ENCODE peak calls at places on chromosome X, in five cellular contexts. One of them, this sample, is unnamed.

GRCh38 chrX:23008431-23009099 is 8.8 kb downstream of the DDX53 start:
- DNase-seq in GM12865: peak; percentile 9
- DNase-seq in neural progenitor cell: peak; percentile 44
- DNase-seq in brain microvascular endothelial cell: peak; percentile 20
- DNase-seq in Peyer's patch: no peak
- DNase-seq in this sample: peak; percentile 11

GRCh38 chrX:103309860-103310591 is 764 bp downstream of the BEX2 start:
- DNase-seq in GM12865: no peak
- DNase-seq in neural progenitor cell: peak; percentile 28
- DNase-seq in brain microvascular endothelial cell: no peak
- DNase-seq in Peyer's patch: no peak
- DNase-seq in this sample: no peak

GRCh38 chrX:1137531-1137930 is 74.9 kb downstream of the CRLF2 start:
- DNase-seq in GM12865: no peak
- DNase-seq in neural progenitor cell: no peak
- DNase-seq in brain microvascular endothelial cell: no peak
- DNase-seq in Peyer's patch: no peak
- DNase-seq in this sample: no peak

GRCh38 chrX:16924631-16925239 is 21.7 kb upstream of the REPS2 start:
- DNase-seq in GM12865: no peak
- DNase-seq in neural progenitor cell: no peak
- DNase-seq in brain microvascular endothelial cell: no peak
- DNase-seq in Peyer's patch: no peak
- DNase-seq in this sample: no peak

GRCh38 chrX:125883169-125883568 is 282.9 kb downstream of the DCAF12L2 start:
- DNase-seq in GM12865: no peak
- DNase-seq in neural progenitor cell: no peak
- DNase-seq in brain microvascular endothelial cell: no peak
- DNase-seq in Peyer's patch: no peak
- DNase-seq in this sample: no peak

GRCh38 chrX:24081661-24082154 is 27.0 kb downstream of the EIF2S3 start:
- DNase-seq in GM12865: peak; percentile 75
- DNase-seq in neural progenitor cell: peak; percentile 64
- DNase-seq in brain microvascular endothelial cell: peak; percentile 65
- DNase-seq in Peyer's patch: peak; percentile 41
- DNase-seq in this sample: peak; percentile 18

GRCh38 chrX:15854080-15854655 is 445 bp downstream of the AP1S2 start:
- DNase-seq in GM12865: peak; percentile 61
- DNase-seq in neural progenitor cell: peak; percentile 93
- DNase-seq in brain microvascular endothelial cell: no peak
- DNase-seq in Peyer's patch: peak; percentile 69
- DNase-seq in this sample: no peak

GRCh38 chrX:3609800-3610199 is 103.6 kb downstream of the PRKX start:
- DNase-seq in GM12865: no peak
- DNase-seq in neural progenitor cell: no peak
- DNase-seq in brain microvascular endothelial cell: peak; percentile 58
- DNase-seq in Peyer's patch: no peak
- DNase-seq in this sample: peak; percentile 4

GRCh38 chrX:130523460-130524394 is 121.9 kb downstream of the RBMX2 start:
- DNase-seq in GM12865: no peak
- DNase-seq in neural progenitor cell: peak; percentile 8
- DNase-seq in brain microvascular endothelial cell: no peak
- DNase-seq in Peyer's patch: no peak
- DNase-seq in this sample: no peak

GRCh38 chrX:72306085-72306801 is 529 bp upstream of the CITED1 start:
- DNase-seq in GM12865: no peak
- DNase-seq in neural progenitor cell: peak; percentile 54
- DNase-seq in brain microvascular endothelial cell: no peak
- DNase-seq in Peyer's patch: no peak
- DNase-seq in this sample: no peak

GRCh38 chrX:103467870-103468269 is 51.4 kb downstream of the RAB40A start:
- DNase-seq in GM12865: no peak
- DNase-seq in neural progenitor cell: no peak
- DNase-seq in brain microvascular endothelial cell: no peak
- DNase-seq in Peyer's patch: no peak
- DNase-seq in this sample: no peak

GRCh38 chrX:19739683-19740082 is 147.7 kb downstream of the SH3KBP1 start:
- DNase-seq in GM12865: peak; percentile 40
- DNase-seq in neural progenitor cell: peak; percentile 63
- DNase-seq in brain microvascular endothelial cell: peak; percentile 66
- DNase-seq in Peyer's patch: no peak
- DNase-seq in this sample: peak; percentile 41

GRCh38 chrX:12751887-12752286 is 39.3 kb upstream of the PRPS2 start:
- DNase-seq in GM12865: no peak
- DNase-seq in neural progenitor cell: no peak
- DNase-seq in brain microvascular endothelial cell: no peak
- DNase-seq in Peyer's patch: no peak
- DNase-seq in this sample: no peak

GRCh38 chrX:86348669-86349068 is 200.4 kb downstream of the DACH2 start:
- DNase-seq in GM12865: no peak
- DNase-seq in neural progenitor cell: peak; percentile 16
- DNase-seq in brain microvascular endothelial cell: no peak
- DNase-seq in Peyer's patch: no peak
- DNase-seq in this sample: no peak

GRCh38 chrX:112391313-112391712 is 288.4 kb downstream of the LHFPL1 start:
- DNase-seq in GM12865: no peak
- DNase-seq in neural progenitor cell: no peak
- DNase-seq in brain microvascular endothelial cell: no peak
- DNase-seq in Peyer's patch: no peak
- DNase-seq in this sample: no peak

GRCh38 chrX:115547448-115547847 is 13.5 kb upstream of the PLS3 start:
- DNase-seq in GM12865: no peak
- DNase-seq in neural progenitor cell: peak; percentile 16
- DNase-seq in brain microvascular endothelial cell: no peak
- DNase-seq in Peyer's patch: no peak
- DNase-seq in this sample: no peak

GRCh38 chrX:70257599-70258288 is 2.3 kb downstream of the P2RY4 start:
- DNase-seq in GM12865: no peak
- DNase-seq in neural progenitor cell: no peak
- DNase-seq in brain microvascular endothelial cell: no peak
- DNase-seq in Peyer's patch: no peak
- DNase-seq in this sample: no peak

GRCh38 chrX:115642895-115643530 is 82.0 kb downstream of the PLS3 start:
- DNase-seq in GM12865: peak; percentile 70
- DNase-seq in neural progenitor cell: peak; percentile 44
- DNase-seq in brain microvascular endothelial cell: peak; percentile 66
- DNase-seq in Peyer's patch: no peak
- DNase-seq in this sample: peak; percentile 67

GRCh38 chrX:97045470-97045869 is 161.8 kb downstream of the RPA4 start:
- DNase-seq in GM12865: no peak
- DNase-seq in neural progenitor cell: no peak
- DNase-seq in brain microvascular endothelial cell: no peak
- DNase-seq in Peyer's patch: no peak
- DNase-seq in this sample: no peak

GRCh38 chrX:42090395-42090794 is 167.0 kb upstream of the CASK start:
- DNase-seq in GM12865: no peak
- DNase-seq in neural progenitor cell: no peak
- DNase-seq in brain microvascular endothelial cell: no peak
- DNase-seq in Peyer's patch: no peak
- DNase-seq in this sample: no peak

GRCh38 chrX:42085836-42086235 is 162.5 kb upstream of the CASK start:
- DNase-seq in GM12865: no peak
- DNase-seq in neural progenitor cell: no peak
- DNase-seq in brain microvascular endothelial cell: no peak
- DNase-seq in Peyer's patch: no peak
- DNase-seq in this sample: no peak

GRCh38 chrX:42089014-42089413 is 165.7 kb upstream of the CASK start:
- DNase-seq in GM12865: no peak
- DNase-seq in neural progenitor cell: peak; percentile 47
- DNase-seq in brain microvascular endothelial cell: no peak
- DNase-seq in Peyer's patch: no peak
- DNase-seq in this sample: no peak

GRCh38 chrX:42093756-42094155 is 170.4 kb upstream of the CASK start:
- DNase-seq in GM12865: peak; percentile 78
- DNase-seq in neural progenitor cell: no peak
- DNase-seq in brain microvascular endothelial cell: peak; percentile 45
- DNase-seq in Peyer's patch: no peak
- DNase-seq in this sample: no peak

DNA sequence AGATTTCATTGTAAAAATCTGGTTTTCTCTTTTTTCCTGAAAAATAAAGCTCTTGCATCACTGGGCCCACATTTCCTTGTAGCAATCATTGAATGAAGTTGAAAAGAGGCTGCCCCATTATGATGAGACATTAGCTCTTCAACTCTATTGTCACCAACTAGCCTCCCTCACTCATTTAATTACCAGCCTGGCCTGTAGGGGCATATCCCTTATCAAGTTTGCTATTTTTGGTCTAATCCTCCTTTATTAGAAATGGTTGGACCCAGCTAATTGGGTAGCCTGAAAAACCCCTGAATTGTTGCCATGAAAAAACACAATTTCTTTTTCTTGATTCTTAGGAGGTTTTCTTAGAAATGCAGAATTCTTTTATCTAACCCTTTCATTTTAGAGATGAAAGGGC is 164.6 kb upstream of the CASK start:
- DNase-seq in GM12865: no peak
- DNase-seq in neural progenitor cell: peak; percentile 28
- DNase-seq in brain microvascular endothelial cell: no peak
- DNase-seq in Peyer's patch: no peak
- DNase-seq in this sample: no peak
- TF ChIP-seq CTCF in GM12865: no peak
- TF ChIP-seq CTCF in neural progenitor cell: peak; percentile 53
- TF ChIP-seq CTCF in brain microvascular endothelial cell: no peak
- TF ChIP-seq CTCF in Peyer's patch: no peak
- TF ChIP-seq CTCF in this sample: no peak

DNA sequence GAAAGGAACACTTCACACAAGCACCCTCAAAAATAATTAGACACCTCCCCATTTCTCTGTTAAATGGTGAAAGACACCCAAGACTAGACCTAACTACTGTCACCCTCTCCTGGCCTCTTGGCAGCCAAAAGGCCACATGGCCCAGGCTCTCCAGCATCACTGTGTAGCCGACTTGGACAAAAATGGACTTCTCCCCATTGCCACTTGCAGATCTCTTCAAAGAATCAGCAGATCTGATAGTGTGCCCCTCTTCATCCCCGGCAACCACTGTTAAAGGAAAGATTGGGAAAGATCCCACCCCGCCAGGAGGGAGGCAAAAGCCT is 2.0 kb downstream of the MID1IP1 start:
- DNase-seq in GM12865: peak; percentile 13
- DNase-seq in neural progenitor cell: no peak
- DNase-seq in brain microvascular endothelial cell: no peak
- DNase-seq in Peyer's patch: no peak
- DNase-seq in this sample: no peak
- H3K4me3 ChIP-seq in GM12865: peak overlapping the region; percentile 81
- H3K4me3 ChIP-seq in neural progenitor cell: peak overlapping the region; percentile 72
- H3K4me3 ChIP-seq in brain microvascular endothelial cell: peak overlapping the region; percentile 73
- H3K4me3 ChIP-seq in Peyer's patch: peak overlapping the region; percentile 62
- H3K4me3 ChIP-seq in this sample: peak overlapping the region; percentile 62

GRCh38 chrX:121479406-121479805 is 432.0 kb downstream of the GLUD2 start:
- DNase-seq in GM12865: no peak
- DNase-seq in neural progenitor cell: peak; percentile 12
- DNase-seq in brain microvascular endothelial cell: peak; percentile 0
- DNase-seq in Peyer's patch: no peak
- DNase-seq in this sample: no peak
- TF ChIP-seq CTCF in GM12865: no peak
- TF ChIP-seq CTCF in neural progenitor cell: peak; percentile 20
- TF ChIP-seq CTCF in brain microvascular endothelial cell: no peak
- TF ChIP-seq CTCF in Peyer's patch: no peak
- TF ChIP-seq CTCF in this sample: no peak

DNA sequence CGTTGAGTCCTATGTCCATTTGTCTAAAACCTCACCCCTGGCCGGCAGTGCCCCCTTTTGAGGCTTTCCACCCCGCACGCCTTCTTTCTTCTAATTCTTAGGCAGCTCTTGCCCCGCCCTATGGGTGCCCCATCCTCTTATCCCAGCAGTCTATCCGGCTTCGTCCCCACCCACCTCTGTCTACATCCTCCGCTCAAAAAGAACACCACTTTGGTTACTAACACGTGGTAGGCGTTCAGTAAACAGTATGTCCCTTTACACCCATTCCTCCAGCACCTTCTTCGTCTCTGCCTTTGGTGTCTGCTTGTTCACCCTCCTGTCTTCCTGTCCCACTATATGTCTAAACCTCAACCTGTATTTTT is 39.2 kb downstream of the STARD8 start:
- DNase-seq in GM12865: no peak
- DNase-seq in neural progenitor cell: peak; percentile 36
- DNase-seq in brain microvascular endothelial cell: no peak
- DNase-seq in Peyer's patch: no peak
- DNase-seq in this sample: no peak
- H3K4me3 ChIP-seq in GM12865: no peak overlapping the region
- H3K4me3 ChIP-seq in neural progenitor cell: peak overlapping the region; percentile 41
- H3K4me3 ChIP-seq in brain microvascular endothelial cell: peak overlapping the region; percentile 39
- H3K4me3 ChIP-seq in Peyer's patch: no peak overlapping the region
- H3K4me3 ChIP-seq in this sample: peak overlapping the region; percentile 28

GRCh38 chrX:76420237-76420636 is 7.3 kb upstream of the MAGEE1 start:
- DNase-seq in GM12865: no peak
- DNase-seq in neural progenitor cell: no peak
- DNase-seq in brain microvascular endothelial cell: no peak
- DNase-seq in Peyer's patch: no peak
- DNase-seq in this sample: no peak
- TF ChIP-seq CTCF in GM12865: peak; percentile 10
- TF ChIP-seq CTCF in neural progenitor cell: no peak
- TF ChIP-seq CTCF in brain microvascular endothelial cell: no peak
- TF ChIP-seq CTCF in Peyer's patch: no peak
- TF ChIP-seq CTCF in this sample: no peak

GRCh38 chrX:139203681-139204575 is 326.6 kb upstream of the F9 start:
- DNase-seq in GM12865: peak; percentile 9
- DNase-seq in neural progenitor cell: peak; percentile 62
- DNase-seq in brain microvascular endothelial cell: no peak
- DNase-seq in Peyer's patch: no peak
- DNase-seq in this sample: no peak
- H3K4me3 ChIP-seq in GM12865: peak overlapping the region; percentile 44
- H3K4me3 ChIP-seq in neural progenitor cell: peak overlapping the region; percentile 49
- H3K4me3 ChIP-seq in brain microvascular endothelial cell: peak overlapping the region; percentile 43
- H3K4me3 ChIP-seq in Peyer's patch: peak overlapping the region; percentile 22
- H3K4me3 ChIP-seq in this sample: peak overlapping the region; percentile 53

GRCh38 chrX:18410038-18410437 is 15.4 kb upstream of the CDKL5 start:
- DNase-seq in GM12865: peak; percentile 30
- DNase-seq in neural progenitor cell: peak; percentile 15
- DNase-seq in brain microvascular endothelial cell: peak; percentile 36
- DNase-seq in Peyer's patch: no peak
- DNase-seq in this sample: peak; percentile 19
- TF ChIP-seq CTCF in GM12865: peak; percentile 23
- TF ChIP-seq CTCF in neural progenitor cell: peak; percentile 47
- TF ChIP-seq CTCF in brain microvascular endothelial cell: peak; percentile 40
- TF ChIP-seq CTCF in Peyer's patch: no peak
- TF ChIP-seq CTCF in this sample: peak; percentile 35

GRCh38 chrX:107273795-107274194 is 67.4 kb downstream of the DNAAF6 start:
- DNase-seq in GM12865: no peak
- DNase-seq in neural progenitor cell: no peak
- DNase-seq in brain microvascular endothelial cell: no peak
- DNase-seq in Peyer's patch: no peak
- DNase-seq in this sample: no peak

GRCh38 chrX:107272431-107272921 is 66.1 kb downstream of the DNAAF6 start:
- DNase-seq in GM12865: no peak
- DNase-seq in neural progenitor cell: peak; percentile 57
- DNase-seq in brain microvascular endothelial cell: no peak
- DNase-seq in Peyer's patch: no peak
- DNase-seq in this sample: no peak
- H3K4me3 ChIP-seq in GM12865: no peak overlapping the region
- H3K4me3 ChIP-seq in neural progenitor cell: peak overlapping the region; percentile 38
- H3K4me3 ChIP-seq in brain microvascular endothelial cell: no peak overlapping the region
- H3K4me3 ChIP-seq in Peyer's patch: no peak overlapping the region
- H3K4me3 ChIP-seq in this sample: no peak overlapping the region

This sample was measured in astrocyte of the cerebellum.